ENCODE peak calls at places on chromosome 22, in nine cellular contexts. L is upper lobe of right lung; G is mammary epithelial cell; P is substantia nigra; I is CD8-positive, alpha-beta T cell; H is heart right ventricle; Y is brain microvascular endothelial cell; V is pancreas; M is IMR-90. C is an unnamed sample.

GRCh38 chr22:21961886-21962654 is 9.4 kb upstream of the PPM1F start:
- DNase-seq in L (no peak), G (peak), P (no peak), I (no peak), H (no peak), Y (peak), V (no peak), M (peak), C (no peak)

GRCh38 chr22:25777870-25778269 is 35.9 kb downstream of the MYO18B start:
- DNase-seq in L (no peak), G (peak), P (no peak), I (no peak), H (no peak), Y (peak), V (no peak), M (peak), C (no peak)

GRCh38 chr22:46066691-46067090 is 83.6 kb upstream of the PPARA start:
- DNase-seq in L (peak), G (peak), P (no peak), I (no peak), H (peak), Y (no peak), V (peak), M (no peak), C (no peak)

GRCh38 chr22:25347752-25348102 is 128.3 kb downstream of the CRYBB2 start:
- DNase-seq in L (no peak), G (no peak), P (no peak), I (no peak), H (no peak), Y (no peak), V (no peak), M (peak), C (no peak)

GRCh38 chr22:45842141-45842831 is 134.7 kb downstream of the WNT7B start:
- DNase-seq in L (no peak), G (peak), P (no peak), I (no peak), H (no peak), Y (no peak), V (no peak), M (peak), C (peak)

GRCh38 chr22:48256041-48256739 is 1493.7 kb downstream of the TBC1D22A start:
- DNase-seq in L (no peak), G (no peak), P (no peak), I (no peak), H (no peak), Y (no peak), V (no peak), M (no peak), C (no peak)

GRCh38 chr22:40212126-40212525 is 34.4 kb downstream of the TNRC6B start:
- DNase-seq in L (no peak), G (no peak), P (no peak), I (no peak), H (no peak), Y (no peak), V (no peak), M (no peak), C (no peak)

GRCh38 chr22:46052801-46053562 is 76.0 kb upstream of the WNT7B start:
- DNase-seq in L (peak), G (peak), P (no peak), I (no peak), H (peak), Y (no peak), V (peak), M (no peak), C (no peak)

GRCh38 chr22:17257578-17257977 is 38.3 kb upstream of the ADA2 start:
- DNase-seq in L (no peak), G (no peak), P (no peak), I (no peak), H (no peak), Y (no peak), V (no peak), M (no peak), C (no peak)

GRCh38 chr22:21989049-21989448 is 6.5 kb upstream of the TOP3B start:
- DNase-seq in L (no peak), G (no peak), P (no peak), I (no peak), H (no peak), Y (no peak), V (no peak), M (no peak), C (no peak)

GRCh38 chr22:49929553-49929979 is 11.1 kb downstream of the CRELD2 start:
- DNase-seq in L (peak), G (no peak), P (no peak), I (peak), H (peak), Y (no peak), V (peak), M (no peak), C (no peak)

GRCh38 chr22:49765951-49766350 is 61.7 kb downstream of the BRD1 start:
- DNase-seq in L (peak), G (no peak), P (no peak), I (no peak), H (no peak), Y (no peak), V (peak), M (no peak), C (no peak)

GRCh38 chr22:35540600-35541253 is at the start of gene RASD2:
- DNase-seq in L (no peak), G (peak), P (peak), I (no peak), H (peak), Y (no peak), V (peak), M (peak), C (no peak)

GRCh38 chr22:35542157-35542971 is 1.7 kb downstream of the RASD2 start:
- DNase-seq in L (no peak), G (no peak), P (no peak), I (no peak), H (no peak), Y (no peak), V (no peak), M (no peak), C (no peak)

GRCh38 chr22:35542972-35543516 is 2.4 kb downstream of the RASD2 start:
- DNase-seq in L (no peak), G (no peak), P (no peak), I (no peak), H (no peak), Y (no peak), V (no peak), M (no peak), C (no peak)

GRCh38 chr22:35539910-35540599 is 576 bp upstream of the RASD2 start:
- DNase-seq in L (peak), G (peak), P (peak), I (peak), H (peak), Y (no peak), V (peak), M (peak), C (no peak)

GRCh38 chr22:35541254-35541748 is 670 bp downstream of the RASD2 start:
- DNase-seq in L (no peak), G (no peak), P (no peak), I (no peak), H (no peak), Y (no peak), V (peak), M (no peak), C (no peak)
- H3K27ac ChIP-seq in L (no peak), G (no peak), P (no peak), I (no peak), H (peak), Y (no peak), V (no peak), M (no peak), C (no peak)

GRCh38 chr22:27785818-27786217 is 15.7 kb downstream of the MN1 start:
- DNase-seq in L (peak), G (no peak), P (no peak), I (no peak), H (no peak), Y (no peak), V (no peak), M (no peak), C (no peak)

GRCh38 chr22:27783436-27784098 is 18.0 kb downstream of the MN1 start:
- DNase-seq in L (no peak), G (no peak), P (no peak), I (no peak), H (no peak), Y (no peak), V (no peak), M (no peak), C (no peak)

GRCh38 chr22:27782065-27782464 is 19.5 kb downstream of the MN1 start:
- DNase-seq in L (no peak), G (no peak), P (no peak), I (no peak), H (peak), Y (no peak), V (no peak), M (no peak), C (no peak)

GRCh38 chr22:27786253-27786898 is 15.2 kb downstream of the MN1 start:
- DNase-seq in L (peak), G (no peak), P (peak), I (no peak), H (no peak), Y (no peak), V (no peak), M (no peak), C (no peak)

DNA sequence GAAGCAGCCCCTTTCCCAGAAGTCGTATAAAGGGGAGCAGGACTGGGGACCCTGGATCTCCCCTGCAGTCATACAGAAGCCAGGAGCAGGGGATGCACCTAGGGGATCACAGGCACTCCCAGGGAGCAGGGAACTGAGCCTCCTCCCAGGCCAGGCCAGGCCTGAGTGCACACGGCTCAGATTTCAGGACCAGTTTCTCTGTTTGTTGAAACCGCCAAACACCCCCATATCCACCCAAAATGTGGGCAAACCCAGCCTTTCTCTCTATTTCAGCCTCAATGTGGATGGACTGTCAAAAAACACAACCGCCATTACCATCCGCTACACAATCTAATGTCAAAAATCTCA is 17.5 kb downstream of the MN1 start:
- DNase-seq in L (no peak), G (no peak), P (no peak), I (no peak), H (no peak), Y (no peak), V (no peak), M (no peak), C (no peak)
- H3K27ac ChIP-seq in L (no peak), G (no peak), P (peak), I (no peak), H (no peak), Y (no peak), V (no peak), M (no peak), C (no peak)

DNA sequence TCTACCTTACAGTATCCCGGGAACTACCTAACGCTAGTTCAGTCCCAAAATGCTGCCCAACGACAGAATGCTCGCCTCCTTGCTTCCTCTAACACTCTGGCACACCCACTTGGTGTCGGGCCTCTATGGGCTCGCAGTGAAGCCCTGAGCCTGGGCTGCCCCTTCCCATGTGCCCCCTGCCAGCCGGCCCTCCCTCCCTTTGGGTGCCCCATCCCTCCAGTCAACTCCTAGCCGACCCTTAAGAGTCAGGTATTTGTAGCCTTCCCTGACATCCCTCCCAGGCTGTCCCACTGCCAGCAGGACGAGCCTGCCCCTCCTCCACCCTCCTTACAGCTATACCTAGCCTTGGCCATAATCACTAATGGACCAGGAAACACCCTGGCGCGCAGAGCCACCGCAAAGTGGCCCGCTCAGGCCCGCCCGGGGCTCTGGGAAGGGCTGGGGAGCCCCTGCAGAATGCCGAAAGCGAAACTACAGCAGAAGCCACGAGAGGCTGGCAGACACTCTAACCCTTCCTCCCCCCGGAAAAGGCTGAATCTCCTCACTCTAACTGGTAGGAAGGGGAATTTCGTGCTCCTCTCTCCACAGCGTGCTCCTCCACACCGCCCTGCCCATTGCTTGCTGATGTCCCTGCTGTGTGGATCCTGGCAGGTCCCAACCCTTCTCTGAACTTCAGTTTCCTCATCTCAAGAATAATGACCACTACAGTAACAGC is 8.2 kb downstream of the CBX7 start:
- DNase-seq in L (no peak), G (peak), P (no peak), I (peak), H (no peak), Y (peak), V (peak), M (peak), C (no peak)
- H3K27ac ChIP-seq in L (peak), G (no peak), P (peak), I (peak), H (peak), Y (no peak), V (no peak), M (no peak), C (no peak)

GRCh38 chr22:29744902-29745301 is 21.9 kb downstream of the ZMAT5 start:
- DNase-seq in L (no peak), G (peak), P (peak), I (no peak), H (no peak), Y (peak), V (no peak), M (peak), C (peak)
- H3K27ac ChIP-seq in L (no peak), G (no peak), P (no peak), I (no peak), H (no peak), Y (no peak), V (no peak), M (no peak), C (peak)

GRCh38 chr22:19991395-19991644 is 25.3 kb downstream of the ARVCF start:
- DNase-seq in L (no peak), G (no peak), P (no peak), I (no peak), H (no peak), Y (no peak), V (no peak), M (no peak), C (no peak)

GRCh38 chr22:19991645-19992451 is 24.8 kb downstream of the ARVCF start:
- DNase-seq in L (no peak), G (no peak), P (peak), I (no peak), H (peak), Y (no peak), V (no peak), M (no peak), C (no peak)

GRCh38 chr22:19990188-19990587 is 26.4 kb downstream of the ARVCF start:
- DNase-seq in L (no peak), G (no peak), P (no peak), I (no peak), H (peak), Y (no peak), V (no peak), M (no peak), C (no peak)

GRCh38 chr22:19989725-19990067 is 26.9 kb downstream of the ARVCF start:
- DNase-seq in L (no peak), G (no peak), P (no peak), I (no peak), H (peak), Y (no peak), V (no peak), M (no peak), C (no peak)

GRCh38 chr22:19990609-19991394 is 25.8 kb downstream of the ARVCF start:
- DNase-seq in L (no peak), G (no peak), P (no peak), I (no peak), H (peak), Y (no peak), V (no peak), M (no peak), C (no peak)
- H3K27ac ChIP-seq in L (peak), G (no peak), P (no peak), I (no peak), H (peak), Y (no peak), V (no peak), M (no peak), C (no peak)

GRCh38 chr22:37420656-37421467 is 6.4 kb downstream of the ELFN2 start:
- DNase-seq in L (no peak), G (peak), P (no peak), I (no peak), H (no peak), Y (no peak), V (no peak), M (peak), C (no peak)

GRCh38 chr22:37417737-37418348 is 9.4 kb downstream of the ELFN2 start:
- DNase-seq in L (no peak), G (no peak), P (no peak), I (no peak), H (no peak), Y (no peak), V (no peak), M (peak), C (no peak)

GRCh38 chr22:37418627-37419369 is 8.5 kb downstream of the ELFN2 start:
- DNase-seq in L (no peak), G (no peak), P (no peak), I (no peak), H (no peak), Y (no peak), V (no peak), M (no peak), C (no peak)

GRCh38 chr22:37419916-37420655 is 7.2 kb downstream of the ELFN2 start:
- DNase-seq in L (no peak), G (peak), P (no peak), I (no peak), H (no peak), Y (no peak), V (no peak), M (peak), C (no peak)

GRCh38 chr22:37419370-37419915 is 7.8 kb downstream of the ELFN2 start:
- DNase-seq in L (no peak), G (no peak), P (no peak), I (no peak), H (no peak), Y (no peak), V (no peak), M (no peak), C (no peak)
- H3K27ac ChIP-seq in L (no peak), G (no peak), P (no peak), I (no peak), H (no peak), Y (no peak), V (no peak), M (no peak), C (no peak)

GRCh38 chr22:33918676-33919590 is 1.3 kb downstream of the LARGE1 start:
- DNase-seq in L (no peak), G (no peak), P (no peak), I (no peak), H (no peak), Y (no peak), V (no peak), M (peak), C (no peak)
- H3K27ac ChIP-seq in L (peak), G (no peak), P (no peak), I (no peak), H (peak), Y (no peak), V (no peak), M (no peak), C (no peak)

GRCh38 chr22:42581762-42582716 is 28.3 kb downstream of the SERHL2 start:
- DNase-seq in L (peak), G (peak), P (peak), I (peak), H (peak), Y (peak), V (peak), M (peak), C (no peak)
- H3K27ac ChIP-seq in L (peak), G (peak), P (no peak), I (peak), H (no peak), Y (peak), V (no peak), M (peak), C (peak)